ENCODE peak calls at places on chromosomes 12 and 14, in six cellular contexts. Y is breast epithelium, E is tibial nerve, D is adrenal gland, J is esophagus squamous epithelium, T is body of pancreas. X is an unnamed sample.

GRCh38 chr12:118371354-118372282 is 1.1 kb downstream of the TAOK3 start:
- DNase-seq in T (peak; percentile 36), E (no peak), Y (no peak), D (peak; percentile 38), J (no peak), X (peak; percentile 76)

GRCh38 chr14:104887623-104888488 is 22.8 kb downstream of the CEP170B start:
- DNase-seq in J (no peak), T (peak; percentile 5), Y (no peak), E (peak; percentile 7), D (no peak), X (no peak)

GRCh38 chr14:76647699-76648298 is 113.5 kb upstream of the VASH1 start:
- DNase-seq in D (peak; percentile 18), E (no peak), J (no peak), Y (no peak), T (peak; percentile 37), X (peak; percentile 31)

GRCh38 chr12:116241157-116241772 is 36.2 kb downstream of the MED13L start:
- DNase-seq in E (no peak), D (no peak), Y (no peak), T (no peak), J (no peak), X (no peak)

GRCh38 chr12:112905451-112906089 is 1.2 kb upstream of the OAS1 start:
- DNase-seq in E (no peak), Y (no peak), D (no peak), T (no peak), J (no peak), X (no peak)

GRCh38 chr12:53980448-53981388 is 4.2 kb upstream of the HOXC10 start:
- DNase-seq in J (no peak), T (no peak), D (no peak), E (no peak), Y (no peak), X (no peak)

GRCh38 chr12:53712059-53712643 is 15.1 kb downstream of the CALCOCO1 start:
- DNase-seq in J (no peak), Y (no peak), D (no peak), E (no peak), T (no peak), X (no peak)

GRCh38 chr12:91180577-91180976 is 2.0 kb downstream of the DCN start:
- DNase-seq in J (no peak), T (no peak), D (no peak), Y (no peak), E (no peak), X (no peak)

GRCh38 chr14:32077081-32078029 is at the start of gene ARHGAP5:
- DNase-seq in J (no peak), D (no peak), E (peak; percentile 17), T (peak; percentile 58), Y (peak; percentile 39), X (peak; percentile 46)

GRCh38 chr12:113030875-113031525 is 25.5 kb upstream of the DTX1 start:
- DNase-seq in D (peak; percentile 26), T (peak; percentile 40), Y (no peak), J (no peak), E (no peak), X (no peak)

GRCh38 chr12:113954547-113954946 is 11.6 kb downstream of the RBM19 start:
- DNase-seq in T (no peak), E (no peak), D (no peak), J (no peak), Y (no peak), X (no peak)

GRCh38 chr12:100077367-100077766 is 65.3 kb downstream of the BLTP3B start:
- DNase-seq in Y (no peak), E (no peak), D (no peak), J (no peak), T (no peak), X (no peak)

GRCh38 chr12:93197067-93197593 is 180.6 kb upstream of the NUDT4 start:
- DNase-seq in T (no peak), D (no peak), Y (no peak), J (no peak), E (no peak), X (no peak)

GRCh38 chr14:75341639-75342038 is 63.0 kb downstream of the FOS start:
- DNase-seq in E (no peak), D (no peak), Y (no peak), J (no peak), T (no peak), X (no peak)

GRCh38 chr12:109752117-109753053 is 38.8 kb downstream of the FAM222A start:
- DNase-seq in J (no peak), E (no peak), Y (no peak), D (peak; percentile 23), T (peak; percentile 3), X (peak; percentile 27)

GRCh38 chr12:90543841-90544240 is 411.1 kb downstream of the CCER1 start:
- DNase-seq in E (no peak), D (no peak), Y (no peak), T (no peak), J (no peak), X (no peak)

GRCh38 chr12:124309744-124310143 is 14.9 kb downstream of the RFLNA start:
- DNase-seq in J (no peak), Y (no peak), T (no peak), E (no peak), D (no peak), X (no peak)

GRCh38 chr14:34027130-34027989 is 76.5 kb upstream of the EGLN3 start:
- DNase-seq in T (no peak), Y (no peak), E (no peak), D (no peak), J (no peak), X (no peak)

GRCh38 chr12:125454786-125455450 is 389.7 kb downstream of the AACS start:
- DNase-seq in E (no peak), T (no peak), J (no peak), Y (no peak), D (no peak), X (no peak)

GRCh38 chr14:105358943-105359342 is 39.4 kb upstream of the TEX22 start:
- DNase-seq in J (no peak), T (no peak), Y (no peak), E (no peak), D (no peak), X (no peak)

GRCh38 chr12:120363274-120363855 is 5.6 kb downstream of the MSI1 start:
- DNase-seq in D (no peak), T (no peak), E (no peak), Y (no peak), J (no peak), X (no peak)

GRCh38 chr14:67357583-67358354 is 1.8 kb downstream of the ATP6V1D start:
- DNase-seq in T (no peak), D (no peak), J (no peak), E (no peak), Y (no peak), X (no peak)

GRCh38 chr14:99190696-99191662 is 81.0 kb downstream of the BCL11B start:
- DNase-seq in Y (no peak), T (no peak), E (no peak), D (no peak), J (no peak), X (no peak)

GRCh38 chr14:99187858-99188257 is 84.1 kb downstream of the BCL11B start:
- DNase-seq in Y (no peak), T (no peak), E (no peak), D (no peak), J (no peak), X (no peak)

GRCh38 chr14:99186956-99187690 is 84.9 kb downstream of the BCL11B start:
- DNase-seq in Y (no peak), T (no peak), J (no peak), E (no peak), D (no peak), X (no peak)

GRCh38 chr14:99189201-99189801 is 82.7 kb downstream of the BCL11B start:
- DNase-seq in T (no peak), E (no peak), Y (no peak), J (no peak), D (no peak), X (no peak)

GRCh38 chr14:99188721-99189120 is 83.3 kb downstream of the BCL11B start:
- DNase-seq in Y (no peak), T (no peak), J (no peak), E (no peak), D (no peak), X (no peak)
- H3K4me1 ChIP-seq in Y (no peaks in the 10 kb centered on the region), T (peaks cover 11% of the 10 kb centered on the region), J (peaks cover 14% of the 10 kb centered on the region), E (peaks cover 6% of the 10 kb centered on the region), D (no peaks in the 10 kb centered on the region), X (no peaks in the 10 kb centered on the region)

DNA sequence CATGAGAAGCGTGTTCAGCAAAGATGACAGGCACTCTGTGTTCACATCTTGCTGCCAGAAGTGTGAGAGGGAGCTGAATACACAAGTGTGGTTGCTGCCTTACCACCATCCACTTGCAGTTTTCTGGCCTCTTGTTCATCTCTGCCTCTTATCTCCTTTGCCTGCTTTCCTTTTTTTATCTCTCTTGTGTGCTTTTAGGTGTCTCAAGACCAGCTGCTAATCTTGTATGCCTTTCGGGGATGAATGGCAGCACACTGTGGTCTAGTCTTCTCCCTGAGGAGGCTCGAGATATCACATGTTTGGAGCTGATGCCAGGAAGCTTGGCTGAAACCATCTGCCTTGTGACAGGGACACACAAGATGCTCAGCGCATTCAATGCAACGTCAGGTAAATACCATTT is 17.2 kb downstream of the FAM234B start:
- DNase-seq in E (no peak), J (no peak), D (no peak), Y (no peak), T (no peak), X (no peak)
- TF ChIP-seq POLR2A in E (no peak), J (no peak), D (no peak), Y (no peak), T (no peak), X (no peak)

GRCh38 chr12:51025748-51026654 is at the start of gene SLC11A2:
- DNase-seq in Y (peak; percentile 96), E (peak; percentile 93), T (peak; percentile 98), D (peak; percentile 96), J (peak; percentile 64), X (peak; percentile 97)

GRCh38 chr12:51023625-51024395 is 2.4 kb downstream of the SLC11A2 start:
- DNase-seq in T (no peak), E (no peak), D (no peak), Y (no peak), J (no peak), X (no peak)

GRCh38 chr12:51027342-51027835 is 1.2 kb upstream of the SLC11A2 start:
- DNase-seq in J (no peak), T (no peak), E (no peak), Y (no peak), D (no peak), X (no peak)

GRCh38 chr12:51028126-51028810 is 2.1 kb upstream of the SLC11A2 start:
- DNase-seq in J (no peak), D (no peak), T (peak; percentile 29), E (no peak), Y (peak; percentile 64), X (no peak)

DNA sequence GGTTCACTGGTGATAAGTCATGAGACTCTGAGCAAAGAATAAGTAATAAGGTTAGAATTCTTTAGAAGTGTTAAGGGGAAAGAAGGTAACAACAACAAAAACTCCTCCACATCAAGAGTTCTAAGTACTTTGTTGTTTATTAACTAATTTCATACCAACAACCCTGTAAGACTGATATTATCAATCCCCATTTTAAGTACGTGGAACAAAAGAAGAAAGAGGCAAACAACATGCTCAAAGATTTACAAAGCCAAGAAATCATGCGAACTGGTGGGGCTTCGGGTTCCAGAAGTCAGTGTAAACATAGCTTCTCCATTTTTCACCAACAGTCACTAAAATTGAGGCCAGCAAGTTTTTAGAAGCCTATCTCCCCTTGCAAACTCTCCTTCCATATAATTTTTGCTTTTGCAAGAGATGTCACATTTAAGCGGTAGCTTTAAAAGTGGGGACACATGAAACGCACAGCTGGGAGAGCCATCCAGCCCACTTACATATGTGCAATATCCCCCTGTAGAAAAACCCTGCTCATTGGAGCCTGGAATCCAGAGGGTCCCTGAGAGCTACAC is 919 bp downstream of the SLC11A2 start:
- DNase-seq in E (no peak), Y (no peak), D (no peak), J (no peak), T (no peak), X (no peak)
- H3K4me1 ChIP-seq in E (peaks cover 29% of the 10 kb centered on the region), Y (peaks cover 8% of the 10 kb centered on the region), D (peaks cover 10% of the 10 kb centered on the region), J (peaks cover 23% of the 10 kb centered on the region), T (peaks cover 54% of the 10 kb centered on the region), X (peaks cover 34% of the 10 kb centered on the region)

GRCh38 chr14:73758392-73759182 is 44.4 kb upstream of the PNMA1 start:
- DNase-seq in E (no peak), J (peak; percentile 54), T (peak; percentile 89), D (peak; percentile 66), Y (peak; percentile 63), X (peak; percentile 68)
- TF ChIP-seq POLR2A in E (no peak), J (no peak), T (peak; percentile 57), D (peak; percentile 31), Y (no peak), X (no peak)

X was measured in heart left ventricle.